ENCODE peak calls at places on chromosomes 6 and 20, in four cellular contexts. D is IMR-90, T is neuronal stem cell, J is tibial artery. L is an unnamed sample. For H3K4me1 and H3K9me3, the result is how much of the 10 kb centered on the place peaks cover.

GRCh38 chr6:169069361-169069760 is 184.3 kb downstream of the THBS2 start:
- DNase-seq in D (no peak), T (no peak), J (no peak), L (no peak)

GRCh38 chr6:27288136-27289044 is 23.7 kb downstream of the POM121L2 start:
- DNase-seq in D (no peak), T (no peak), J (no peak), L (no peak)

GRCh38 chr6:52403086-52403485 is 17.1 kb upstream of the EFHC1 start:
- DNase-seq in D (no peak), T (no peak), J (no peak), L (no peak)

GRCh38 chr6:44855562-44856494 is 468.3 kb downstream of the CDC5L start:
- DNase-seq in D (peak), T (no peak), J (no peak), L (no peak)

GRCh38 chr6:95228636-95229035 is 348.7 kb upstream of the MANEA start:
- DNase-seq in D (no peak), T (no peak), J (no peak), L (no peak)

GRCh38 chr20:23350855-23351838 is 556 bp downstream of the NXT1 start:
- DNase-seq in D (peak), T (no peak), J (peak), L (peak)

GRCh38 chr6:125346926-125347563 is 45.3 kb upstream of the HDDC2 start:
- DNase-seq in D (no peak), T (no peak), J (no peak), L (no peak)

GRCh38 chr6:156767603-156768467 is 9.3 kb upstream of the ARID1B start:
- DNase-seq in D (peak), T (no peak), J (no peak), L (no peak)

GRCh38 chr20:6265204-6265904 is 142.5 kb upstream of the FERMT1 start:
- DNase-seq in D (peak), T (no peak), J (no peak), L (no peak)

GRCh38 chr6:117547688-117548621 is 54.4 kb downstream of the GOPC start:
- DNase-seq in D (peak), T (no peak), J (peak), L (peak)

GRCh38 chr20:43681991-43682410 is 15.1 kb downstream of the MYBL2 start:
- DNase-seq in D (no peak), T (no peak), J (no peak), L (no peak)

GRCh38 chr6:94902974-94903628 is 674.2 kb upstream of the MANEA start:
- DNase-seq in D (no peak), T (no peak), J (no peak), L (peak)

GRCh38 chr6:31005249-31006020 is 4.8 kb upstream of the MUC22 start:
- DNase-seq in D (no peak), T (no peak), J (no peak), L (no peak)
- H3K4me1 ChIP-seq in D (under half), T (under half), J (under half), L (under half)

GRCh38 chr6:25132934-25133333 is 146.2 kb upstream of the CARMIL1 start:
- DNase-seq in D (no peak), T (no peak), J (no peak), L (no peak)
- H3K9me3 ChIP-seq in D (under half), T (under half), J (under half), L (under half)

GRCh38 chr6:106102034-106102433 is 15.9 kb downstream of the PRDM1 start:
- DNase-seq in D (no peak), T (no peak), J (no peak), L (no peak)

GRCh38 chr6:106103728-106104109 is 17.6 kb downstream of the PRDM1 start:
- DNase-seq in D (no peak), T (no peak), J (no peak), L (no peak)

GRCh38 chr6:106104476-106104875 is 18.3 kb downstream of the PRDM1 start:
- DNase-seq in D (no peak), T (no peak), J (no peak), L (no peak)

GRCh38 chr6:106101466-106101865 is 15.3 kb downstream of the PRDM1 start:
- DNase-seq in D (no peak), T (no peak), J (no peak), L (no peak)

GRCh38 chr6:106102967-106103727 is 17.0 kb downstream of the PRDM1 start:
- DNase-seq in D (no peak), T (no peak), J (no peak), L (no peak)
- H3K4me3 ChIP-seq in D (peak), T (no peak), J (no peak), L (peak)

GRCh38 chr20:10556519-10557083 is 117.2 kb downstream of the JAG1 start:
- DNase-seq in D (no peak), T (no peak), J (no peak), L (no peak)

GRCh38 chr20:10553326-10553984 is 118.3 kb downstream of the SLX4IP start:
- DNase-seq in D (peak), T (peak), J (peak), L (peak)

GRCh38 chr20:10555865-10556308 is 117.9 kb downstream of the JAG1 start:
- DNase-seq in D (peak), T (no peak), J (no peak), L (no peak)

GRCh38 chr20:10554285-10554684 is 119.2 kb downstream of the SLX4IP start:
- DNase-seq in D (no peak), T (no peak), J (no peak), L (no peak)

DNA sequence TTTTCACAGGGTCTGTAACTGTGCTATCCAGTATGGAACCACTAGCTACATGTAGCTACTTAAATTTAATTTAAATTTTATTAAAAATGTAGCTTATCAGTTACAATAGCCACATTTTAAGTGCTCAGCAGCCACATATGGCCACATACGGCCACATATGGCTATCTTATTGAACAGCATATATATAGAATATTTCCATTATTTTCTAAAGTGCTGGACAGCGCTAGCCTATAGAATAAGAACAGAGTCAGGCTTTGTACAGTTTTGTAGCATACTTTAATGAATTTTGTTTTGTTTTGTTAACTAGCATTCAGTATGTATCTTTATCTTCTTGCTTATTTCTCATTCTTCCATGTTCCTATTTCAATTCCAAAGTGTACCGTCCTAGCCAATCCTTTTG is 118.4 kb downstream of the JAG1 start:
- DNase-seq in D (no peak), T (no peak), J (no peak), L (no peak)
- H3K4me1 ChIP-seq in D (under half), T (under half), J (half or more), L (under half)

GRCh38 chr6:154796484-154796883 is 63.3 kb downstream of the SCAF8 start:
- DNase-seq in D (no peak), T (no peak), J (no peak), L (no peak)
- H3K9me3 ChIP-seq in D (under half), T (under half), J (under half), L (under half)

DNA sequence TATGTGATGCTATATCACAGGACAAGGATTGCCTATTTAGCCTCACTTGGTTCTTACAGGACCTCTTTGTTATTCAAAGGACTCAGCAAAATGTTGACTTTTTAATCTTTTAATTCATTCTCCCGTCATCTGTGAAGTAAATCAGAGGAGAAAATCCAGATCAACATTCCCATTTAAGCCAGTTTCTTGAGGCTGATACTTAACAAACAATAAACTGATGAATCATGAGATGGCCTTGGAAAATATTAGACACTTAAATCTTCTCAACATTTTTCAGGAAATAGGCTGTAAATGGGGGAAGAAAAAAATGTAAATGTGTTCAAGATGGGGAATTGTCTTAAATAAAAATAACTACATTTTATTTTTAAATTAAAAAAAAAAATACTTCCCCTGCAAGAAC is 55.9 kb upstream of the UBR2 start:
- DNase-seq in D (peak), T (no peak), J (no peak), L (no peak)
- H3K4me3 ChIP-seq in D (no peak), T (no peak), J (no peak), L (no peak)

GRCh38 chr6:116385462-116385807 is 14.7 kb downstream of the DSE start:
- DNase-seq in D (peak), T (no peak), J (no peak), L (no peak)
- H3K4me1 ChIP-seq in D (under half), T (under half), J (under half), L (under half)

GRCh38 chr6:107645740-107646139 is 155.8 kb downstream of the SOBP start:
- DNase-seq in D (no peak), T (no peak), J (no peak), L (no peak)

GRCh38 chr6:107648983-107649382 is 159.1 kb downstream of the SOBP start:
- DNase-seq in D (no peak), T (no peak), J (no peak), L (no peak)

GRCh38 chr6:107646176-107646575 is 156.3 kb downstream of the SOBP start:
- DNase-seq in D (no peak), T (no peak), J (peak), L (peak)

GRCh38 chr6:107646776-107647438 is 157.0 kb downstream of the SOBP start:
- DNase-seq in D (no peak), T (no peak), J (no peak), L (no peak)

DNA sequence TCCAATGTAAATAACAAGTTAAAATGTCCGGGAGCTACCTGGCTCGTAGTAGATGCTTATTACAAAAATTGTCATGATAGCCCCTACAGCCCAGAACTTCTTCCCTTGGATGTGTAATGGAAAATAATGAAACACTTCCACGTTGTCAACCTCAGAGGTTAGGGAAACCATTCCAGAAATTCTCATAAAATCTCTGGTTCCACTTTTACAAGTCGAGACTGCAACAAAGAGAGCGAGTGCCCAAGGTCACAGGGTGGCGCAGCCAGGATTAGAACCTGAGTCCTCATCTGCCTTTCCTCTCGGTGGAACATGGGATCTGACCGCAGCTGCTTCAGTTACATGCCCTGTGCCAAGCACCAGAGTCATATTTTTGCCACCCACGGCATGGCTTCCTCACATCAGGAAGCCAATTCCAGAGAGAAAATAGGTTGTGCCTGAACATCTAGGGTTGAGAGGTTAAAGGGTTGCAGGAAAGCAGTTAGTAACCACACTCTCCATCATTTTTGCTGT is 157.6 kb downstream of the SOBP start:
- DNase-seq in D (no peak), T (no peak), J (no peak), L (no peak)
- H3K9me3 ChIP-seq in D (under half), T (under half), J (under half), L (under half)

GRCh38 chr6:90285611-90286381 is 10.8 kb downstream of the BACH2 start:
- DNase-seq in D (peak), T (no peak), J (peak), L (peak)
- H3K4me3 ChIP-seq in D (no peak), T (peak), J (no peak), L (peak)

L was measured in right cardiac atrium.